ENCODE peak calls at places on chromosomes 11 and 22, in seven cellular contexts. B is H1, Y is mesenchymal stem cell, P is mesendoderm, N is neuronal stem cell, F is H9, U is trophoblast cell. A is an unnamed sample.
A peak's percentile ranks its signal among the peaks of the same experiment; 100 is the strongest.

GRCh38 chr11:991034-991433 is 45.5 kb downstream of the MUC6 start:
- DNase-seq in P (no peak), Y (no peak), U (no peak), B (no peak), F (no peak), N (no peak), A (no peak)

GRCh38 chr11:6237271-6237670 is 1.6 kb upstream of the CNGA4 start:
- DNase-seq in U (no peak), P (no peak), F (no peak), Y (no peak), N (no peak), B (no peak), A (no peak)

GRCh38 chr11:31267720-31268119 is 101.8 kb downstream of the DCDC1 start:
- DNase-seq in P (no peak), U (no peak), Y (no peak), F (no peak), N (no peak), B (no peak), A (no peak)

GRCh38 chr22:32660292-32660691 is 141.2 kb upstream of the TIMP3 start:
- DNase-seq in U (peak; percentile 90), Y (peak; percentile 73), N (peak; percentile 42), P (peak; percentile 81), B (peak; percentile 36), F (peak; percentile 78), A (peak; percentile 70)

GRCh38 chr22:45612451-45612901 is 59.2 kb upstream of the ATXN10 start:
- DNase-seq in N (no peak), U (peak; percentile 59), B (no peak), Y (no peak), P (no peak), F (no peak), A (peak; percentile 80)

GRCh38 chr22:19641254-19641982 is 72.9 kb upstream of the SEPTIN5 start:
- DNase-seq in Y (peak; percentile 9), F (peak; percentile 88), N (peak; percentile 40), P (peak; percentile 80), U (no peak), B (peak; percentile 41), A (no peak)

GRCh38 chr11:1377231-1377780 is 12.4 kb upstream of the BRSK2 start:
- DNase-seq in B (no peak), Y (no peak), U (no peak), N (no peak), P (no peak), F (no peak), A (no peak)

GRCh38 chr11:94017446-94017845 is 3.7 kb upstream of the HEPHL1 start:
- DNase-seq in N (no peak), B (no peak), P (no peak), U (no peak), Y (no peak), F (no peak), A (peak; percentile 29)

GRCh38 chr11:70572974-70573260 is 174.6 kb downstream of the CTTN start:
- DNase-seq in P (no peak), B (no peak), U (no peak), F (no peak), Y (no peak), N (no peak), A (no peak)

GRCh38 chr22:19105867-19106802 is 16.1 kb downstream of the DGCR2 start:
- DNase-seq in N (no peak), U (no peak), Y (no peak), F (peak; percentile 50), P (peak; percentile 37), B (no peak), A (no peak)

GRCh38 chr11:16741473-16741872 is 3.0 kb downstream of the C11orf58 start:
- DNase-seq in U (no peak), P (peak; percentile 15), F (no peak), B (no peak), N (no peak), Y (no peak), A (no peak)

DNA sequence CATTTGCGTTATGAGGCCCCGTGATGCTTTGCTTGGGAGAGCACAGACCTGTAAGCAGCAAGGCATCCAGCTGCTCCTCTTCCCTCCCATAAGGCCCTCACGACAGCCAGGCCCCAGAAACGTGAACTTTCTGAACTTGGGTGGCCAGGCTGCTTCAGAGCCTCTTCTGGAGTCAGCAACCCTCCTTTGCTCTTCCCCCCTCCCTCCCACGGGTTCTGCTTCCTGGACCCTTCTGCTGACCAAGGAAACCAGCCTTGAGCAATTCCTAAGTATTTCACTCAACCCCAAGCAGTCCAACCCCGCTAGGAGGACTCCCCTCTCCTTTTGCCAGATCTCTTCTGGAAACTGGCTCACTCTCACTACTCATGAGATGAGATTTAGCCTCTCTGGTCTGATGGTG is 86.1 kb downstream of the UBASH3B start:
- DNase-seq in F (no peak), B (no peak), P (no peak), U (no peak), Y (peak; percentile 92), N (no peak), A (peak; percentile 68)
- H3K23ac ChIP-seq in F (no peak overlapping the region), B (no peak overlapping the region), P (no peak overlapping the region), U (no peak overlapping the region), Y (no peak overlapping the region), N (no peak overlapping the region), A (peak overlapping the region; percentile 87)

GRCh38 chr22:35149149-35149548 is 83.2 kb downstream of the ISX start:
- DNase-seq in Y (no peak), B (no peak), P (no peak), U (no peak), N (no peak), F (no peak), A (no peak)
- H3K23ac ChIP-seq in Y (no peak overlapping the region), B (no peak overlapping the region), P (no peak overlapping the region), U (no peak overlapping the region), N (no peak overlapping the region), F (no peak overlapping the region), A (no peak overlapping the region)

GRCh38 chr22:38974826-38975175 is 7.3 kb upstream of the APOBEC3B start:
- DNase-seq in P (no peak), U (no peak), B (no peak), Y (no peak), N (no peak), F (no peak), A (no peak)
- H3K23ac ChIP-seq in P (no peak overlapping the region), U (no peak overlapping the region), B (no peak overlapping the region), Y (no peak overlapping the region), N (no peak overlapping the region), F (no peak overlapping the region), A (no peak overlapping the region)

DNA sequence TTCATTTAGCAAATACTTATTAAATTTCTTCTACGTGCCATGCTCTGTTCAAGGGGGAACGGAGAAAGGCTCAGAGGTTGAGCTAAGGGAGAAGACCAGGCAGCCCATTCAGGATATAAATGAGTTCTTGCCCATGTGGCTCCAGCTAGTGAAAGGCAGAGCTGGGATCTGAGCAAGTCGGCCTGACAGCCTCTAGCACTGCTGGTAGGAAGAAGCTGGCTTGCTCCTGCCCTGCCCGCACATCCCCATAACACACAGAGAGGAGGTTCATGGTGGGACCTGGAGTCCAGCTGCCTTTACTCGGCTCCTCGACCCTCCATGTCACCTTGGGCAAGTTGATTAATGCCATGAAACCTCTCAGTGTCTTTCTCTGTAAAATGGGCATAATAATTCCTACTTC is 2.0 kb downstream of the SLC15A3 start:
- DNase-seq in U (no peak), B (no peak), N (no peak), Y (no peak), P (no peak), F (no peak), A (no peak)
- H3K23ac ChIP-seq in U (no peak overlapping the region), B (no peak overlapping the region), N (no peak overlapping the region), Y (no peak overlapping the region), P (no peak overlapping the region), F (no peak overlapping the region), A (no peak overlapping the region)

GRCh38 chr11:35097814-35098213 is 41.2 kb upstream of the CD44 start:
- DNase-seq in P (no peak), F (no peak), U (no peak), B (no peak), N (no peak), Y (no peak), A (no peak)
- H3K23ac ChIP-seq in P (no peak overlapping the region), F (no peak overlapping the region), U (no peak overlapping the region), B (no peak overlapping the region), N (no peak overlapping the region), Y (peak overlapping the region; percentile 60), A (peak overlapping the region; percentile 28)

GRCh38 chr22:42732071-42732470 is 11.4 kb upstream of the A4GALT start:
- DNase-seq in U (no peak), B (no peak), Y (no peak), P (no peak), F (no peak), N (no peak), A (no peak)
- H3K23ac ChIP-seq in U (no peak overlapping the region), B (no peak overlapping the region), Y (no peak overlapping the region), P (no peak overlapping the region), F (no peak overlapping the region), N (no peak overlapping the region), A (no peak overlapping the region)

GRCh38 chr22:38109391-38110000 is 988 bp downstream of the BAIAP2L2 start:
- DNase-seq in Y (no peak), U (no peak), P (peak; percentile 71), F (no peak), N (no peak), B (no peak), A (no peak)
- H3K23ac ChIP-seq in Y (no peak overlapping the region), U (no peak overlapping the region), P (no peak overlapping the region), F (no peak overlapping the region), N (no peak overlapping the region), B (no peak overlapping the region), A (no peak overlapping the region)

DNA sequence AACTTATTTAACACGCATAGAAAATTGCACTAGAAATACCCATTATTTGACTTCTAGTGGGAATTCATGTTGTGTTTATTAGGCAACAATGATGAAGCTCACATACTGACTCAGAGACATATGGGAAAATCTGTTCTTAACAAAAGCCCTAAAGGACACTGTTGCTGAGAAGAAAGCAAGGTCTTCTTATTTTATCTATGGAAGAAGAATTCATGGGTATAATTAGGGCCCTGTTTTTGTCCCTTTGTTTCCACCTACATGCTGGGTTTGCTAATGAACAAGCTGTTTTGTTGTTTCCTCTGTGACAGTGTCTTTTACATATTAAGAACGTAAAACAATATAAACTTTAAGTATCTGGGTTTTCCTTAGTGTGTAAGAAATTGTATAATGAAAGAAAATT is 606.7 kb upstream of the ARHGAP42 start:
- DNase-seq in Y (no peak), P (peak; percentile 24), F (no peak), U (no peak), N (peak; percentile 2), B (no peak), A (no peak)
- H3K23ac ChIP-seq in Y (no peak overlapping the region), P (no peak overlapping the region), F (no peak overlapping the region), U (no peak overlapping the region), N (no peak overlapping the region), B (no peak overlapping the region), A (no peak overlapping the region)

GRCh38 chr11:35746356-35747153 is 84.0 kb downstream of the TRIM44 start:
- DNase-seq in P (no peak), F (no peak), N (no peak), Y (peak; percentile 7), U (no peak), B (no peak), A (peak; percentile 41)
- H3K23ac ChIP-seq in P (no peak overlapping the region), F (no peak overlapping the region), N (no peak overlapping the region), Y (no peak overlapping the region), U (no peak overlapping the region), B (no peak overlapping the region), A (no peak overlapping the region)

A was measured in IMR-90.